ENCODE peak calls at places on chromosomes 13 and 19, in six cellular contexts. Q, O, U, I, K and T are unnamed samples.

GRCh38 chr19:48724796-48725753 is 5.5 kb upstream of the MAMSTR start:
- DNase-seq in Q (peak), O (no peak), U (peak), I (peak), K (no peak), T (peak)

GRCh38 chr19:1000591-1001537 is 645 bp downstream of the GRIN3B start:
- DNase-seq in Q (no peak), O (no peak), U (no peak), I (no peak), K (no peak), T (no peak)

GRCh38 chr19:47493378-47494210 is 9.6 kb upstream of the KPTN start:
- DNase-seq in Q (no peak), O (no peak), U (no peak), I (no peak), K (no peak), T (no peak)

GRCh38 chr13:48251616-48252081 is 18.6 kb downstream of the ITM2B start:
- DNase-seq in Q (no peak), O (no peak), U (no peak), I (no peak), K (no peak), T (no peak)

GRCh38 chr13:112843392-112844250 is 125.4 kb upstream of the MCF2L start:
- DNase-seq in Q (no peak), O (no peak), U (no peak), I (no peak), K (no peak), T (no peak)

GRCh38 chr13:59442946-59443345 is 720.8 kb downstream of the DIAPH3 start:
- DNase-seq in Q (no peak), O (no peak), U (peak), I (no peak), K (no peak), T (no peak)

GRCh38 chr13:21619633-21620220 is 15.8 kb upstream of the MICU2 start:
- DNase-seq in Q (no peak), O (no peak), U (no peak), I (no peak), K (no peak), T (no peak)

GRCh38 chr13:83221813-83222241 is 660.4 kb downstream of the SLITRK1 start:
- DNase-seq in Q (peak), O (no peak), U (no peak), I (no peak), K (no peak), T (no peak)

GRCh38 chr19:40147693-40148347 is 43.4 kb upstream of the MAP3K10 start:
- DNase-seq in Q (peak), O (no peak), U (peak), I (peak), K (no peak), T (peak)

GRCh38 chr13:73341748-73342147 is 282.9 kb downstream of the KLF5 start:
- DNase-seq in Q (no peak), O (no peak), U (peak), I (no peak), K (no peak), T (no peak)

GRCh38 chr13:49938921-49939320 is 2.8 kb upstream of the SPRYD7 start:
- DNase-seq in Q (no peak), O (peak), U (no peak), I (no peak), K (no peak), T (no peak)

GRCh38 chr13:41751277-41751676 is 209.6 kb downstream of the VWA8 start:
- DNase-seq in Q (no peak), O (no peak), U (no peak), I (peak), K (no peak), T (no peak)

GRCh38 chr13:35866801-35867200 is 264.4 kb downstream of the DCLK1 start:
- DNase-seq in Q (no peak), O (no peak), U (no peak), I (no peak), K (no peak), T (no peak)

GRCh38 chr19:3950871-3951861 is 18.3 kb downstream of the NMRK2 start:
- DNase-seq in Q (no peak), O (no peak), U (no peak), I (peak), K (no peak), T (no peak)

GRCh38 chr19:46493236-46494114 is 2.2 kb downstream of the PNMA8B start:
- DNase-seq in Q (no peak), O (no peak), U (no peak), I (no peak), K (no peak), T (peak)

GRCh38 chr13:20426766-20427448 is 98.8 kb downstream of the CRYL1 start:
- DNase-seq in Q (no peak), O (no peak), U (no peak), I (no peak), K (no peak), T (no peak)

GRCh38 chr19:46898731-46899130 is 37.9 kb downstream of the ARHGAP35 start:
- DNase-seq in Q (no peak), O (no peak), U (no peak), I (no peak), K (no peak), T (no peak)

GRCh38 chr13:33454844-33455256 is 169.3 kb upstream of the STARD13 start:
- DNase-seq in Q (no peak), O (no peak), U (no peak), I (no peak), K (no peak), T (no peak)

GRCh38 chr13:65965496-65965895 is 1264.6 kb downstream of the PCDH9 start:
- DNase-seq in Q (no peak), O (no peak), U (no peak), I (no peak), K (no peak), T (peak)

GRCh38 chr13:94542917-94543316 is 53.0 kb downstream of the TGDS start:
- DNase-seq in Q (no peak), O (no peak), U (no peak), I (no peak), K (no peak), T (no peak)

GRCh38 chr13:113669231-113669870 is 2.3 kb downstream of the GRK1 start:
- DNase-seq in Q (no peak), O (no peak), U (no peak), I (no peak), K (no peak), T (no peak)

GRCh38 chr19:19319725-19320361 is 466 bp downstream of the SUGP1 start:
- DNase-seq in Q (no peak), O (no peak), U (no peak), I (peak), K (no peak), T (peak)

GRCh38 chr19:56951672-56952071 is 111.1 kb upstream of the PEG3 start:
- DNase-seq in Q (no peak), O (no peak), U (no peak), I (no peak), K (no peak), T (no peak)

GRCh38 chr19:35722461-35722860 is 4.7 kb downstream of the KMT2B start:
- DNase-seq in Q (no peak), O (no peak), U (no peak), I (no peak), K (no peak), T (no peak)

GRCh38 chr13:47908200-47908902 is 92.7 kb downstream of the SUCLA2 start:
- DNase-seq in Q (no peak), O (peak), U (no peak), I (peak), K (no peak), T (no peak)

GRCh38 chr13:65889368-65889767 is 1340.8 kb downstream of the PCDH9 start:
- DNase-seq in Q (no peak), O (no peak), U (no peak), I (no peak), K (no peak), T (no peak)

GRCh38 chr19:1292419-1293151 is 6.9 kb downstream of the EFNA2 start:
- DNase-seq in Q (no peak), O (no peak), U (no peak), I (no peak), K (no peak), T (no peak)

GRCh38 chr13:106680796-106681482 is 113.0 kb upstream of the ARGLU1 start:
- DNase-seq in Q (no peak), O (no peak), U (peak), I (no peak), K (no peak), T (peak)
- TF ChIP-seq MYC in Q (no peak), O (no peak), U (no peak), I (no peak), K (no peak), T (no peak)

GRCh38 chr19:51136333-51136732 is 5.8 kb upstream of the SIGLEC7 start:
- DNase-seq in Q (no peak), O (no peak), U (no peak), I (no peak), K (no peak), T (no peak)
- TF ChIP-seq MYC in Q (no peak), O (no peak), U (no peak), I (no peak), K (no peak), T (no peak)

DNA sequence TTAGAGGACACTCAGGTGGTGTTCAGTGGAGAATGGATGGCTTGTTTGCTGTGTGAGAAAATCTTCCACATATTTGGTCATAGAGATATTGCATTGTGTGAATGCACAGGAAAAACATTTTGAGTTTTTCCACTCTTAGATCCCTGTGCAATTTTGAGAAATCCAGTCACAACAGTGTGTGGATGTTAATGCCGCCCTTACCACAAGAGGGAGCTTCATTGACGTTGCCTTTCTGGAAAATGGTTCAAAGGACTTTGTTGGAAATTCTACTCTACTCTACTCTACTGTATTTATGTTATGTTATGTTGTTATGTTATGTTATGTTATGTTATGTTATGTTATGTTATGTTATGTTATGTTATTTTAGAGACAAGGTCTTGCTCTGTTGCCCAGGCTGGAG is 13.4 kb downstream of the ZNF20 start:
- DNase-seq in Q (no peak), O (peak), U (no peak), I (peak), K (no peak), T (peak)
- TF ChIP-seq MYC in Q (no peak), O (no peak), U (no peak), I (no peak), K (no peak), T (no peak)

GRCh38 chr19:38671654-38672053 is 24.2 kb downstream of the ACTN4 start:
- DNase-seq in Q (no peak), O (no peak), U (peak), I (no peak), K (no peak), T (no peak)
- TF ChIP-seq MYC in Q (no peak), O (no peak), U (no peak), I (no peak), K (no peak), T (no peak)